ENCODE peak calls at places on chromosome 17, in seven cellular contexts. N, Q, Z, R, A, S and D are unnamed samples.

GRCh38 chr17:80856863-80857488 is 134.7 kb upstream of the CHMP6 start:
- DNase-seq in N (no peak), Q (no peak), Z (no peak), R (no peak), A (no peak), S (no peak), D (no peak)

GRCh38 chr17:17382901-17383300 is 79.7 kb downstream of the NT5M start:
- DNase-seq in N (no peak), Q (no peak), Z (no peak), R (no peak), A (no peak), S (no peak), D (no peak)

GRCh38 chr17:8794636-8795035 is 4.5 kb downstream of the MFSD6L start:
- DNase-seq in N (no peak), Q (no peak), Z (no peak), R (no peak), A (no peak), S (no peak), D (no peak)

GRCh38 chr17:66531826-66532439 is 229.5 kb downstream of the PRKCA start:
- DNase-seq in N (no peak), Q (no peak), Z (no peak), R (no peak), A (no peak), S (no peak), D (no peak)

GRCh38 chr17:50636145-50636803 is 1.6 kb downstream of the ABCC3 start:
- DNase-seq in N (peak; percentile 17), Q (no peak), Z (no peak), R (no peak), A (no peak), S (peak; percentile 84), D (no peak)

GRCh38 chr17:59513934-59514841 is 51.2 kb upstream of the DHX40 start:
- DNase-seq in N (peak; percentile 68), Q (no peak), Z (peak; percentile 42), R (no peak), A (no peak), S (peak; percentile 98), D (peak; percentile 50)

GRCh38 chr17:80068301-80069160 is 32.1 kb downstream of the CCDC40 start:
- DNase-seq in N (peak; percentile 68), Q (no peak), Z (peak; percentile 27), R (no peak), A (no peak), S (peak; percentile 95), D (no peak)

GRCh38 chr17:44655983-44656700 is at the start of gene MEIOC:
- DNase-seq in N (peak; percentile 97), Q (peak; percentile 61), Z (no peak), R (no peak), A (no peak), S (no peak), D (peak; percentile 55)

GRCh38 chr17:80898706-80899105 is 92.9 kb upstream of the CHMP6 start:
- DNase-seq in N (no peak), Q (no peak), Z (no peak), R (no peak), A (no peak), S (no peak), D (no peak)

GRCh38 chr17:56679148-56679766 is 85.8 kb downstream of the NOG start:
- DNase-seq in N (peak; percentile 68), Q (no peak), Z (peak; percentile 29), R (peak; percentile 15), A (no peak), S (peak; percentile 15), D (no peak)

GRCh38 chr17:79414063-79414462 is 196.8 kb downstream of the RBFOX3 start:
- DNase-seq in N (no peak), Q (no peak), Z (no peak), R (no peak), A (no peak), S (no peak), D (no peak)

GRCh38 chr17:30954046-30954805 is 16.6 kb upstream of the RNF135 start:
- DNase-seq in N (no peak), Q (no peak), Z (peak; percentile 17), R (no peak), A (no peak), S (no peak), D (no peak)

GRCh38 chr17:82450357-82451106 is at the start of gene CYBC1:
- DNase-seq in N (peak; percentile 99), Q (no peak), Z (peak; percentile 95), R (peak; percentile 80), A (peak; percentile 63), S (peak; percentile 84), D (peak; percentile 66)

GRCh38 chr17:28626818-28627217 is 12.8 kb upstream of the RSKR start:
- DNase-seq in N (no peak), Q (no peak), Z (no peak), R (no peak), A (no peak), S (no peak), D (no peak)
- TF ChIP-seq YY1 in N (no peak), Q (no peak), Z (no peak), R (no peak), A (no peak), S (no peak), D (no peak)

GRCh38 chr17:21524211-21524591 is 148.0 kb downstream of the KCNJ12 start:
- DNase-seq in N (no peak), Q (no peak), Z (peak; percentile 54), R (no peak), A (no peak), S (no peak), D (no peak)

GRCh38 chr17:21522755-21523154 is 146.6 kb downstream of the KCNJ12 start:
- DNase-seq in N (no peak), Q (no peak), Z (no peak), R (no peak), A (no peak), S (no peak), D (no peak)

GRCh38 chr17:21525464-21526130 is 149.4 kb downstream of the KCNJ12 start:
- DNase-seq in N (no peak), Q (no peak), Z (no peak), R (no peak), A (no peak), S (no peak), D (no peak)

GRCh38 chr17:21528031-21528684 is 152.0 kb downstream of the KCNJ12 start:
- DNase-seq in N (no peak), Q (no peak), Z (no peak), R (no peak), A (no peak), S (no peak), D (no peak)

DNA sequence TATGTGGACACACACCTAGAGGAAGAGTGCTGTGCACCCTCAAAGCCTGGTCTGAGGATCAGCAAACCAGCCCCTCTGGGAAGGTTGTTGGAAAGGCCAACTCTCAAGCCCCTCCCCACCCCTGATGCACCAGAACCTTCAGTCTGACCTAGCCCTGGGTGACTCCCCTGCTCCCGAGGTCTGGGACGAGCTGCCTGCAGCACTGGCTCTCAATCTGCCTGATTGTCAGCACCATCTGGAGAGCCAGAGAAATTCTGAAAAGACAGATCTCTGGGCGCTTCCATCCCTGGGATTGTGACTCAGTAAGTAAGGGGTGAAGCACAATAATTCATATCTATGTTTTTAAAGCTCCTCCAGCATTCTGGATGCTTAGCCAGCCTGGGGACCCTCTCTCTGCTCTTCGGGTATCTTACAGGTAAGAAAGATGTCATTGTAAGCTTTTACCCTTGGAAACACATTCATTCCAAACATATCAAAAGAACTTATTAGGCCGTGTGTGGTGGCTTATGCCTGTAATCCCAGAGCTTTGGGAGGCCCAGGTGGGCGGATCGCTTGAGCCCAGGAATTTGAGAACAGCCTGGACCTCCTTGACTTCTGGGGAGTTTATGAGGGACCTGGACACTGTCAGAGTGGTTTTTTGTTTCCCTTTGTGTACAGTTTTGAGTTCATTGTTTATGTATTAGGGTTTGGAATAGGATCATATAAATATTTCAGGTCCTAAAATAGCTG is 147.5 kb downstream of the KCNJ12 start:
- DNase-seq in N (peak; percentile 30), Q (no peak), Z (no peak), R (no peak), A (no peak), S (no peak), D (no peak)
- H3K4me3 ChIP-seq in N (no peak overlapping the region), Q (no peak overlapping the region), Z (no peak overlapping the region), R (no peak overlapping the region), A (no peak overlapping the region), S (no peak overlapping the region), D (no peak overlapping the region)

GRCh38 chr17:22512057-22512456 is 819.7 kb downstream of the KCNJ18 start:
- DNase-seq in N (no peak), Q (no peak), Z (no peak), R (no peak), A (no peak), S (no peak), D (no peak)
- H3K9me3 ChIP-seq in N (no peaks in the 10 kb centered on the region), Q (peaks cover 83% of the 10 kb centered on the region), Z (no peaks in the 10 kb centered on the region), R (no peaks in the 10 kb centered on the region), A (no peaks in the 10 kb centered on the region), S (no peaks in the 10 kb centered on the region), D (no peaks in the 10 kb centered on the region)

DNA sequence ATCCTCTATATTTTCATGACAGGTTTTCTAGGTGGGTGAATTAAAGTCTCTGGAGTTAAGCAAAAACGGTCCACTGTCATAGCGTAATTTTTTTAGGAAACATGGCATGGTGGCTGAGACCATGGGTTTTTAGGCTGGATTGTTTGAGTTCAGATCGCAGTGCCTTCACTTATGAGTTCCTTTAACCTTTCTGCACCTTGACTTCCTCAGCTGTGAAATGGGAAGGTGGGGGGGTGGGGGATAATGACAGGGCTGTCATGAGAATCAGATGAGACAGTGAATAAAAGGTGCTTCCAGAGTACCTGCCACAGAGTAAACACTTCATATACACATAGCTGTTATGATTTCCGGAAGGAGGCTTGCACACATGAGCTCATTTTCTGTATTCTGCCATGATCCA is 11.8 kb downstream of the PRCD start:
- DNase-seq in N (no peak), Q (no peak), Z (no peak), R (no peak), A (no peak), S (no peak), D (no peak)
- TF ChIP-seq YY1 in N (no peak), Q (no peak), Z (no peak), R (no peak), A (no peak), S (no peak), D (no peak)

DNA sequence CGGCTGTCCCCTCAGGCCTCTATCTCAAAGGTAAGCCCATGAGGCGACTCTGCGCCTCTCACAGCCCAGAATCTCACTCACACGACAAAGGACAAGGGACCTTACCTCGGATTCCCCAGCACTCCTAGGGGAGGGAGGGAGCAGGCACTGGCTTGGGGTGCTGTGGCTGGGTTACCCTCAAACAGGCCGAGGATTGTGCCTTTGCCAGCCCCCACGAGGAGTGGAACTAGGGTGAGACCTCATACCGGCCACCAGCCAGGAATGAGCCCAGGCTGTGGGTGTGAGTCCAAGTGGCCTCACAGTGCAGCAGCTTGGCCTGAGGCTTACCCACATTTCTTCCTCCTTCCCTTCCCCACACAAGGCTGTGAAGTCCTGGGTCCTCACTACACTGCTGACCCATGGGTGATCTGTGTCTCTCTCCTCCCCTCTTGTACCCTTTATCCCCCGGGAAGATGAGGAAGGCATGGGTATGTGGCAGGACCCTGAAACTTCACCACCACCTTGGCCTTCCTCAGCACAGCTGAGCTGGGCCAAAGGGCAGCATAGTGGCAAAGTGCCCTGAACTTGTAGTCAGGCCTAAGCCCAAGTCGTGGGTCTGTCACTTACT is 5.9 kb downstream of the PROCA1 start:
- DNase-seq in N (no peak), Q (no peak), Z (no peak), R (no peak), A (no peak), S (no peak), D (no peak)
- H3K4me3 ChIP-seq in N (no peak overlapping the region), Q (no peak overlapping the region), Z (no peak overlapping the region), R (no peak overlapping the region), A (no peak overlapping the region), S (no peak overlapping the region), D (no peak overlapping the region)

GRCh38 chr17:73939808-73940207 is 263.7 kb upstream of the RPL38 start:
- DNase-seq in N (no peak), Q (no peak), Z (no peak), R (no peak), A (no peak), S (no peak), D (no peak)
- H3K9me3 ChIP-seq in N (no peaks in the 10 kb centered on the region), Q (no peaks in the 10 kb centered on the region), Z (no peaks in the 10 kb centered on the region), R (no peaks in the 10 kb centered on the region), A (no peaks in the 10 kb centered on the region), S (no peaks in the 10 kb centered on the region), D (no peaks in the 10 kb centered on the region)